ENCODE peak calls at places on chromosomes 13 and 19, in six cellular contexts. M is body of pancreas, F is stomach, P is neuronal stem cell, B is fibroblast of mammary gland, D is astrocyte of the spinal cord. R is an unnamed sample.

GRCh38 chr19:16207490-16208025 is 9.8 kb downstream of the AP1M1 start:
- DNase-seq in D (no peak), P (no peak), B (no peak), F (no peak), M (no peak), R (no peak)

GRCh38 chr13:48110132-48110868 is 15.4 kb upstream of the MED4 start:
- DNase-seq in D (peak; percentile 32), M (no peak), F (no peak), B (no peak), P (no peak), R (peak; percentile 12)

GRCh38 chr13:111542530-111543341 is 222.3 kb downstream of the TEX29 start:
- DNase-seq in P (no peak), F (no peak), B (no peak), D (no peak), M (no peak), R (no peak)

GRCh38 chr19:49340069-49340864 is 5.1 kb downstream of the CD37 start:
- DNase-seq in B (no peak), F (peak; percentile 84), P (no peak), D (no peak), M (peak; percentile 94), R (peak; percentile 57)

GRCh38 chr19:9796113-9796773 is 22.6 kb downstream of the FBXL12 start:
- DNase-seq in D (peak; percentile 94), P (peak; percentile 83), B (peak; percentile 93), F (peak; percentile 84), M (peak; percentile 92), R (peak; percentile 94)

GRCh38 chr13:44259045-44260042 is 114.3 kb upstream of the SERP2 start:
- DNase-seq in P (no peak), B (peak; percentile 61), F (peak; percentile 41), D (peak; percentile 66), M (peak; percentile 68), R (peak; percentile 55)

GRCh38 chr19:50803633-50804419 is 13.6 kb downstream of the ACP4 start:
- DNase-seq in M (no peak), D (no peak), B (peak; percentile 10), F (no peak), P (no peak), R (peak; percentile 18)

GRCh38 chr19:850221-850978 is 1.7 kb upstream of the ELANE start:
- DNase-seq in D (peak; percentile 83), B (peak; percentile 94), P (no peak), F (peak; percentile 83), M (peak; percentile 93), R (peak; percentile 97)

GRCh38 chr19:15243236-15243957 is 11.1 kb upstream of the EPHX3 start:
- DNase-seq in M (no peak), D (no peak), B (no peak), F (no peak), P (no peak), R (no peak)

GRCh38 chr13:23609414-23610186 is 39.4 kb downstream of the TNFRSF19 start:
- DNase-seq in M (no peak), B (peak; percentile 70), P (no peak), D (peak; percentile 86), F (no peak), R (peak; percentile 81)

GRCh38 chr19:11479470-11480080 is 1.3 kb downstream of the ELAVL3 start:
- DNase-seq in D (no peak), F (no peak), P (peak; percentile 50), M (no peak), B (peak; percentile 30), R (peak; percentile 16)

GRCh38 chr13:99122171-99122570 is 78.5 kb upstream of the UBAC2 start:
- DNase-seq in M (no peak), P (no peak), F (no peak), B (no peak), D (no peak), R (no peak)

GRCh38 chr19:48963371-48964204 is 1.5 kb upstream of the FTL start:
- DNase-seq in D (peak; percentile 65), B (peak; percentile 73), P (peak; percentile 48), F (peak; percentile 77), M (peak; percentile 76), R (peak; percentile 77)

GRCh38 chr19:42303876-42304275 is 1.5 kb upstream of the PAFAH1B3 start:
- DNase-seq in D (no peak), M (no peak), B (no peak), F (no peak), P (no peak), R (no peak)

GRCh38 chr13:48626726-48627451 is 26.8 kb upstream of the CYSLTR2 start:
- DNase-seq in F (no peak), M (no peak), B (no peak), D (no peak), P (no peak), R (peak; percentile 47)

GRCh38 chr13:48333976-48334375 is 30.4 kb downstream of the RB1 start:
- DNase-seq in D (peak; percentile 4), B (peak; percentile 53), P (no peak), F (no peak), M (no peak), R (peak; percentile 23)

GRCh38 chr19:34366670-34367423 is 1.9 kb downstream of the GPI start:
- DNase-seq in P (no peak), M (no peak), F (no peak), B (peak; percentile 52), D (peak; percentile 36), R (peak; percentile 88)

GRCh38 chr19:43101950-43102349 is 19.4 kb upstream of the PSG2 start:
- DNase-seq in D (no peak), F (no peak), M (no peak), B (no peak), P (no peak), R (no peak)

GRCh38 chr19:45047188-45047797 is 8.4 kb downstream of the CLASRP start:
- DNase-seq in B (no peak), P (no peak), M (no peak), F (no peak), D (no peak), R (no peak)

GRCh38 chr19:46616631-46617322 is 8.1 kb downstream of the PTGIR start:
- DNase-seq in F (peak; percentile 88), D (peak; percentile 58), M (peak; percentile 93), B (peak; percentile 74), P (no peak), R (peak; percentile 74)

GRCh38 chr19:16025108-16026101 is 50.9 kb upstream of the TPM4 start:
- DNase-seq in F (peak; percentile 54), M (peak; percentile 33), P (no peak), B (peak; percentile 86), D (peak; percentile 39), R (peak; percentile 60)

GRCh38 chr13:109783447-109783814 is 3.0 kb downstream of the IRS2 start:
- DNase-seq in P (no peak), M (no peak), D (no peak), F (no peak), B (no peak), R (no peak)

GRCh38 chr13:93535256-93535655 is 308.6 kb downstream of the GPC6 start:
- DNase-seq in D (peak; percentile 49), F (no peak), B (peak; percentile 59), M (no peak), P (no peak), R (peak; percentile 21)

GRCh38 chr19:17282488-17283256 is 971 bp downstream of the ANKLE1 start:
- DNase-seq in M (peak; percentile 89), D (peak; percentile 65), F (peak; percentile 93), P (peak; percentile 81), B (peak; percentile 65), R (peak; percentile 81)

GRCh38 chr13:89688908-89689307 is 1658.6 kb upstream of the MIR17HG start:
- DNase-seq in B (no peak), D (no peak), M (no peak), F (no peak), P (no peak), R (peak; percentile 0)

GRCh38 chr13:89686171-89686570 is 1661.3 kb upstream of the MIR17HG start:
- DNase-seq in M (no peak), F (no peak), B (no peak), P (no peak), D (no peak), R (no peak)

GRCh38 chr13:89687066-89687465 is 1660.4 kb upstream of the MIR17HG start:
- DNase-seq in M (no peak), B (peak; percentile 8), F (no peak), P (no peak), D (no peak), R (no peak)
- H3K4me3 ChIP-seq in M (no peak overlapping the region), B (no peak overlapping the region), F (no peak overlapping the region), P (no peak overlapping the region), D (no peak overlapping the region), R (no peak overlapping the region)

GRCh38 chr19:3275068-3275582 is 50.7 kb downstream of the CELF5 start:
- DNase-seq in F (no peak), D (no peak), P (peak; percentile 69), B (no peak), M (peak; percentile 17), R (peak; percentile 8)
- H3K4me3 ChIP-seq in F (peak overlapping the region; percentile 53), D (peak overlapping the region; percentile 32), P (peak overlapping the region; percentile 36), B (peak overlapping the region; percentile 37), M (no peak overlapping the region), R (peak overlapping the region; percentile 63)

DNA sequence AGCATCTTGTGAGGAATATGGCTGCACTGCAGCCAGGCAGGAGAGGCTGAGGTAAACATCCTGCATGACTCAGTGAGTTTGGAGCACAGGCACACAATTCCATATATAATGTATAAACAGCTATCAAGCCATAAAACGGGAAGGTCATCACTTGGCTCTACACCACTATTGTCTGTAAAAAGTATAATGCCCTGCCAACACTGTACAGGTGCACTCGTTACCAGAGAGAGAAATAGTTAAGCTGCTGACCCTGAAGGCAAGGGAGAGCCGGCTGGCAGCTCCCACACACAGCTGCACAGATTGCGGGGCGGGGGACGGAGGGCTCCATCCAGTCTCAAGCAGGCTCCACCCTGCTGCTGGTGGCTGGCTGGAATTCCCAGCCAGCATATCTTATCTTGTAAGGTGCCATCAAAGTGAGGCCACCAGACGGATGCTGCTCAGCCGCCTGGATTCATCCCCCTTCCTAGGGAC is 668.1 kb downstream of the SLITRK5 start:
- DNase-seq in B (no peak), D (no peak), F (no peak), P (no peak), M (no peak), R (no peak)
- H3K4me3 ChIP-seq in B (no peak overlapping the region), D (no peak overlapping the region), F (no peak overlapping the region), P (no peak overlapping the region), M (no peak overlapping the region), R (no peak overlapping the region)

DNA sequence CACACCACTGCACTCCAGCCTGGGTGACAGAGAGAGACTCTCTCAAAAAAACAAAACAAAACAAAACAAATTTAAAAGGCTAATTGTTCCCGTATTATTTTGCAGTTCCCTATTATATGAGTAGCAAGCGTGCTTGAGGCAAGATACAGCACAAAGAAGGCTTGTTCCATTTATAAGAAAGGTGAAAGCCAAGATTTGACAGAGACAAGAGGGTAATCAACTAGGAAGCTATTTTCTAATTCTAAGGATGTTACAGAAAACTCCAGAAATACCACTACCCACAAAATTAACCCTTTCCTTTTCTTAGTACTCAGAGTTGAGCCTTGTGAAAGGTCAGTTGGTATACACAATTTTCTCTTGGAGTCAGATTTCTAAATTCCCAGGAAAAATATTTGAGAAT is 62.8 kb upstream of the FLT1 start:
- DNase-seq in F (no peak), B (no peak), M (no peak), P (no peak), D (no peak), R (no peak)
- H3K4me3 ChIP-seq in F (no peak overlapping the region), B (no peak overlapping the region), M (no peak overlapping the region), P (no peak overlapping the region), D (no peak overlapping the region), R (no peak overlapping the region)

R was measured in fibroblast of villous mesenchyme.